ENCODE peak calls at places on chromosomes 4 and X, in eight cellular contexts. E, U, C, O, R, T, B and J are unnamed samples.

GRCh38 chrX:20397587-20397986 is 130.9 kb upstream of the RPS6KA3 start:
- DNase-seq in E (no peak), U (no peak), C (no peak), O (no peak), R (no peak), T (no peak), B (no peak), J (no peak)

GRCh38 chrX:54248309-54248708 is 65.3 kb upstream of the FAM120C start:
- DNase-seq in E (no peak), U (no peak), C (no peak), O (no peak), R (peak; percentile 38), T (peak; percentile 44), B (no peak), J (no peak)

GRCh38 chr4:106246441-106246840 is 69.6 kb downstream of the TBCK start:
- DNase-seq in E (no peak), U (no peak), C (no peak), O (no peak), R (no peak), T (no peak), B (no peak), J (no peak)

GRCh38 chr4:55884093-55884850 is 30.8 kb downstream of the EXOC1 start:
- DNase-seq in E (no peak), U (no peak), C (no peak), O (no peak), R (no peak), T (no peak), B (no peak), J (no peak)

GRCh38 chr4:15893967-15894366 is 44.6 kb downstream of the FGFBP1 start:
- DNase-seq in E (no peak), U (no peak), C (no peak), O (no peak), R (peak; percentile 95), T (peak; percentile 98), B (no peak), J (no peak)

GRCh38 chrX:108582151-108582550 is 142.5 kb downstream of the COL4A5 start:
- DNase-seq in E (no peak), U (no peak), C (no peak), O (no peak), R (no peak), T (no peak), B (no peak), J (no peak)

GRCh38 chr4:147334478-147334877 is 146.4 kb upstream of the EDNRA start:
- DNase-seq in E (no peak), U (no peak), C (no peak), O (no peak), R (peak; percentile 45), T (peak; percentile 86), B (no peak), J (no peak)

GRCh38 chr4:4663028-4663427 is 121.2 kb upstream of the STX18 start:
- DNase-seq in E (no peak), U (no peak), C (no peak), O (no peak), R (peak; percentile 38), T (peak; percentile 64), B (no peak), J (no peak)

GRCh38 chrX:95884196-95884595 is 800.4 kb upstream of the DIAPH2 start:
- DNase-seq in E (no peak), U (no peak), C (peak; percentile 19), O (no peak), R (peak; percentile 45), T (no peak), B (no peak), J (no peak)

GRCh38 chrX:36983831-36984230 is 24.3 kb upstream of the FAM47C start:
- DNase-seq in E (no peak), U (no peak), C (no peak), O (no peak), R (no peak), T (no peak), B (no peak), J (no peak)

GRCh38 chr4:89724716-89725115 is 112.2 kb downstream of the SNCA start:
- DNase-seq in E (no peak), U (no peak), C (no peak), O (no peak), R (peak; percentile 29), T (peak; percentile 91), B (no peak), J (no peak)

GRCh38 chrX:57587607-57588006 is 4.2 kb upstream of the ZXDB start:
- DNase-seq in E (no peak), U (no peak), C (no peak), O (no peak), R (no peak), T (no peak), B (no peak), J (no peak)

GRCh38 chr4:145772347-145772746 is 92.4 kb downstream of the C4orf51 start:
- DNase-seq in E (no peak), U (no peak), C (no peak), O (no peak), R (no peak), T (no peak), B (no peak), J (no peak)

GRCh38 chrX:23381688-23382087 is 47.0 kb downstream of the PTCHD1 start:
- DNase-seq in E (no peak), U (no peak), C (no peak), O (no peak), R (no peak), T (no peak), B (no peak), J (no peak)

GRCh38 chr4:116357758-116358157 is 727.6 kb downstream of the TRAM1L1 start:
- DNase-seq in E (no peak), U (no peak), C (peak; percentile 19), O (peak; percentile 47), R (peak; percentile 3), T (no peak), B (no peak), J (peak; percentile 67)

GRCh38 chrX:56978172-56978571 is 17.2 kb downstream of the SPIN3 start:
- DNase-seq in E (no peak), U (no peak), C (peak; percentile 14), O (peak; percentile 67), R (peak; percentile 52), T (peak; percentile 44), B (peak; percentile 23), J (peak; percentile 15)

GRCh38 chr4:152586668-152587067 is 50.8 kb upstream of the FBXW7 start:
- DNase-seq in E (no peak), U (no peak), C (no peak), O (no peak), R (no peak), T (no peak), B (no peak), J (no peak)

GRCh38 chr4:110636677-110637407 is 14.0 kb upstream of the PITX2 start:
- DNase-seq in E (no peak), U (no peak), C (no peak), O (no peak), R (peak; percentile 60), T (peak; percentile 72), B (no peak), J (no peak)

GRCh38 chr4:110638347-110638746 is 15.5 kb upstream of the PITX2 start:
- DNase-seq in E (no peak), U (no peak), C (no peak), O (no peak), R (no peak), T (no peak), B (no peak), J (no peak)

GRCh38 chr4:110636231-110636676 is 13.4 kb upstream of the PITX2 start:
- DNase-seq in E (no peak), U (no peak), C (no peak), O (no peak), R (no peak), T (no peak), B (no peak), J (no peak)

GRCh38 chr4:110639207-110640092 is 16.6 kb upstream of the PITX2 start:
- DNase-seq in E (no peak), U (no peak), C (no peak), O (no peak), R (no peak), T (no peak), B (no peak), J (no peak)

GRCh38 chr4:110637408-110638131 is 14.7 kb upstream of the PITX2 start:
- DNase-seq in E (no peak), U (no peak), C (no peak), O (no peak), R (no peak), T (no peak), B (no peak), J (no peak)
- TF ChIP-seq CTCF in E (no peak), U (no peak), C (no peak), O (no peak), R (no peak), T (no peak), B (no peak), J (no peak)

GRCh38 chrX:70092247-70092646 is 30.0 kb downstream of the OTUD6A start:
- DNase-seq in E (no peak), U (no peak), C (no peak), O (no peak), R (no peak), T (no peak), B (no peak), J (no peak)
- H3K4me3 ChIP-seq in E (no peak overlapping the region), U (no peak overlapping the region), C (no peak overlapping the region), O (no peak overlapping the region), R (no peak overlapping the region), T (no peak overlapping the region), B (no peak overlapping the region), J (no peak overlapping the region)

GRCh38 chrX:28581522-28581921 is 5.7 kb upstream of the IL1RAPL1 start:
- DNase-seq in E (no peak), U (no peak), C (no peak), O (no peak), R (no peak), T (no peak), B (no peak), J (no peak)

DNA sequence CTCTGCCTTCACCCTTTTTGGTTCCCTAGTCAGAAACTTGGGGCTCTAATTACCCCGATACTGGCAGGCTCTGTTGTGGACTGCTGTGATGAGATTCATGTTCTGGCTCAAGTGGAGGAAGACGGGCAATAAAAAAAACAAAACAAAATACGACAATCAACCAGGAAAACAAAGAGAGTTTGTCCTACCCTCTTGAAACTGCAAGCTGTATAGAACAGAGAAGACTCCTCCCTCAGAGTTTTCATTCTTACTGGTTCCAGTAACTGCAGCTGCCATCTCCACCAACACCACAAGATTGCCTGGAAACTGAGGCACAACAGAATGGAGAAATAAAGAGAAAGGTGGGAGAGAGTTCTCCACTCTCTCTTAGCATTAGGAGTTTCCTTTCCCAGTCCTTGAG is 11.1 kb upstream of the IL1RAPL1 start:
- DNase-seq in E (no peak), U (no peak), C (no peak), O (no peak), R (no peak), T (no peak), B (no peak), J (no peak)
- H3K9me3 ChIP-seq in E (no peaks in the 10 kb centered on the region), U (no peaks in the 10 kb centered on the region), C (no peaks in the 10 kb centered on the region), O (no peaks in the 10 kb centered on the region), R (no peaks in the 10 kb centered on the region), T (no peaks in the 10 kb centered on the region), B (no peaks in the 10 kb centered on the region), J (no peaks in the 10 kb centered on the region)

GRCh38 chrX:31429915-31430314 is 358.1 kb upstream of the FTHL17 start:
- DNase-seq in E (no peak), U (no peak), C (no peak), O (no peak), R (no peak), T (no peak), B (no peak), J (no peak)

GRCh38 chrX:31440546-31440945 is 368.7 kb upstream of the FTHL17 start:
- DNase-seq in E (no peak), U (no peak), C (no peak), O (no peak), R (no peak), T (peak; percentile 45), B (no peak), J (no peak)

GRCh38 chrX:31436424-31436823 is 364.6 kb upstream of the FTHL17 start:
- DNase-seq in E (no peak), U (no peak), C (no peak), O (no peak), R (no peak), T (no peak), B (no peak), J (no peak)

GRCh38 chrX:31435592-31435991 is 363.8 kb upstream of the FTHL17 start:
- DNase-seq in E (no peak), U (peak; percentile 18), C (peak; percentile 14), O (no peak), R (peak; percentile 46), T (peak; percentile 22), B (no peak), J (no peak)
- TF ChIP-seq CTCF in E (no peak), U (no peak), C (no peak), O (no peak), R (no peak), T (no peak), B (no peak), J (no peak)